ENCODE peak calls at places on chromosome 19, in six cellular contexts. One of them, this sample, is unnamed.

GRCh38 chr19:16458391-16459128 is 13.2 kb downstream of the EPS15L1 start:
- DNase-seq in SK-N-SH: no peak
- DNase-seq in GM12892: no peak
- DNase-seq in breast epithelium: no peak
- DNase-seq in transverse colon: no peak
- DNase-seq in GM12891: no peak
- DNase-seq in this sample: no peak

GRCh38 chr19:30119180-30119920 is 177.3 kb downstream of the URI1 start:
- DNase-seq in transverse colon: no peak
- DNase-seq in GM12891: no peak
- DNase-seq in GM12892: no peak
- DNase-seq in breast epithelium: no peak
- DNase-seq in SK-N-SH: peak
- DNase-seq in this sample: no peak

GRCh38 chr19:7908078-7908699 is 4.5 kb downstream of the MAP2K7 start:
- DNase-seq in GM12892: no peak
- DNase-seq in GM12891: no peak
- DNase-seq in transverse colon: no peak
- DNase-seq in breast epithelium: no peak
- DNase-seq in SK-N-SH: no peak
- DNase-seq in this sample: no peak

GRCh38 chr19:48368942-48369341 is 4.8 kb downstream of the SYNGR4 start:
- DNase-seq in GM12891: no peak
- DNase-seq in breast epithelium: no peak
- DNase-seq in GM12892: no peak
- DNase-seq in transverse colon: peak
- DNase-seq in SK-N-SH: no peak
- DNase-seq in this sample: no peak

GRCh38 chr19:12952488-12953455 is 4.3 kb downstream of the GADD45GIP1 start:
- DNase-seq in breast epithelium: no peak
- DNase-seq in GM12892: no peak
- DNase-seq in transverse colon: no peak
- DNase-seq in GM12891: no peak
- DNase-seq in SK-N-SH: peak
- DNase-seq in this sample: no peak

GRCh38 chr19:48878219-48879024 is 6.2 kb downstream of the PPP1R15A start:
- DNase-seq in transverse colon: no peak
- DNase-seq in GM12892: no peak
- DNase-seq in GM12891: no peak
- DNase-seq in breast epithelium: no peak
- DNase-seq in SK-N-SH: no peak
- DNase-seq in this sample: no peak

GRCh38 chr19:2315818-2316353 is 7.9 kb upstream of the LINGO3 start:
- DNase-seq in breast epithelium: no peak
- DNase-seq in SK-N-SH: peak
- DNase-seq in transverse colon: peak
- DNase-seq in GM12891: no peak
- DNase-seq in GM12892: no peak
- DNase-seq in this sample: peak

GRCh38 chr19:49497047-49497789 is 984 bp downstream of the RPS11 start:
- DNase-seq in transverse colon: peak
- DNase-seq in SK-N-SH: peak
- DNase-seq in GM12891: no peak
- DNase-seq in breast epithelium: no peak
- DNase-seq in GM12892: peak
- DNase-seq in this sample: no peak

GRCh38 chr19:49614096-49614857 is 23.3 kb downstream of the PRR12 start:
- DNase-seq in breast epithelium: no peak
- DNase-seq in GM12891: no peak
- DNase-seq in SK-N-SH: no peak
- DNase-seq in GM12892: no peak
- DNase-seq in transverse colon: no peak
- DNase-seq in this sample: no peak

GRCh38 chr19:5850743-5851293 is 431 bp downstream of the FUT3 start:
- DNase-seq in GM12891: no peak
- DNase-seq in GM12892: peak
- DNase-seq in breast epithelium: peak
- DNase-seq in transverse colon: peak
- DNase-seq in SK-N-SH: peak
- DNase-seq in this sample: no peak

GRCh38 chr19:2567996-2568395 is 92.1 kb downstream of the GADD45B start:
- DNase-seq in GM12892: no peak
- DNase-seq in GM12891: no peak
- DNase-seq in transverse colon: no peak
- DNase-seq in SK-N-SH: no peak
- DNase-seq in breast epithelium: no peak
- DNase-seq in this sample: no peak

GRCh38 chr19:11138659-11139526 is 16.7 kb downstream of the SPC24 start:
- DNase-seq in GM12892: no peak
- DNase-seq in GM12891: no peak
- DNase-seq in SK-N-SH: peak
- DNase-seq in transverse colon: peak
- DNase-seq in breast epithelium: peak
- DNase-seq in this sample: peak

GRCh38 chr19:5345895-5346386 is 5.3 kb upstream of the PTPRS start:
- DNase-seq in breast epithelium: no peak
- DNase-seq in GM12892: no peak
- DNase-seq in transverse colon: no peak
- DNase-seq in GM12891: no peak
- DNase-seq in SK-N-SH: no peak
- DNase-seq in this sample: no peak

GRCh38 chr19:5436101-5436947 is 18.9 kb upstream of the ZNRF4 start:
- DNase-seq in breast epithelium: no peak
- DNase-seq in SK-N-SH: peak
- DNase-seq in GM12892: no peak
- DNase-seq in transverse colon: no peak
- DNase-seq in GM12891: no peak
- DNase-seq in this sample: no peak

GRCh38 chr19:53810187-53810546 is 13.9 kb downstream of the NLRP12 start:
- DNase-seq in GM12892: no peak
- DNase-seq in breast epithelium: no peak
- DNase-seq in transverse colon: no peak
- DNase-seq in SK-N-SH: no peak
- DNase-seq in GM12891: no peak
- DNase-seq in this sample: no peak

GRCh38 chr19:10644351-10645007 is 9.7 kb upstream of the ILF3 start:
- DNase-seq in SK-N-SH: peak
- DNase-seq in GM12891: peak
- DNase-seq in breast epithelium: peak
- DNase-seq in transverse colon: peak
- DNase-seq in GM12892: peak
- DNase-seq in this sample: no peak

GRCh38 chr19:44107751-44108150 is 5.4 kb upstream of the ZNF225 start:
- DNase-seq in breast epithelium: no peak
- DNase-seq in transverse colon: no peak
- DNase-seq in GM12891: no peak
- DNase-seq in SK-N-SH: no peak
- DNase-seq in GM12892: no peak
- DNase-seq in this sample: no peak

GRCh38 chr19:5297272-5297669 is 43.3 kb downstream of the PTPRS start:
- DNase-seq in GM12892: no peak
- DNase-seq in transverse colon: no peak
- DNase-seq in GM12891: no peak
- DNase-seq in breast epithelium: no peak
- DNase-seq in SK-N-SH: no peak
- DNase-seq in this sample: no peak

GRCh38 chr19:52533901-52534300 is 6.4 kb downstream of the ZNF808 start:
- DNase-seq in breast epithelium: peak
- DNase-seq in SK-N-SH: no peak
- DNase-seq in GM12892: no peak
- DNase-seq in transverse colon: no peak
- DNase-seq in GM12891: no peak
- DNase-seq in this sample: no peak

GRCh38 chr19:11261431-11261901 is 858 bp downstream of the DOCK6 start:
- DNase-seq in transverse colon: no peak
- DNase-seq in breast epithelium: no peak
- DNase-seq in GM12891: no peak
- DNase-seq in SK-N-SH: peak
- DNase-seq in GM12892: peak
- DNase-seq in this sample: no peak

GRCh38 chr19:44051654-44052402 is at the start of gene ZNF223:
- DNase-seq in GM12891: peak
- DNase-seq in breast epithelium: peak
- DNase-seq in transverse colon: peak
- DNase-seq in SK-N-SH: peak
- DNase-seq in GM12892: peak
- DNase-seq in this sample: peak

GRCh38 chr19:51784109-51784785 is 10.7 kb upstream of the FPR3 start:
- DNase-seq in transverse colon: no peak
- DNase-seq in GM12892: no peak
- DNase-seq in SK-N-SH: no peak
- DNase-seq in breast epithelium: no peak
- DNase-seq in GM12891: no peak
- DNase-seq in this sample: no peak

GRCh38 chr19:18915639-18916038 is 3.5 kb downstream of the COPE start:
- DNase-seq in GM12891: no peak
- DNase-seq in transverse colon: peak
- DNase-seq in SK-N-SH: peak
- DNase-seq in breast epithelium: no peak
- DNase-seq in GM12892: no peak
- DNase-seq in this sample: no peak

GRCh38 chr19:50492303-50493052 is 15.8 kb upstream of the GARIN5A start:
- DNase-seq in GM12892: no peak
- DNase-seq in breast epithelium: no peak
- DNase-seq in transverse colon: no peak
- DNase-seq in SK-N-SH: peak
- DNase-seq in GM12891: no peak
- DNase-seq in this sample: no peak

GRCh38 chr19:15159251-15159650 is 41.5 kb downstream of the NOTCH3 start:
- DNase-seq in SK-N-SH: no peak
- DNase-seq in GM12892: no peak
- DNase-seq in GM12891: no peak
- DNase-seq in breast epithelium: no peak
- DNase-seq in transverse colon: no peak
- DNase-seq in this sample: no peak

GRCh38 chr19:46841458-46842083 is 9.1 kb downstream of the AP2S1 start:
- DNase-seq in breast epithelium: no peak
- DNase-seq in transverse colon: peak
- DNase-seq in SK-N-SH: no peak
- DNase-seq in GM12892: no peak
- DNase-seq in GM12891: no peak
- DNase-seq in this sample: no peak

GRCh38 chr19:1167687-1168561 is 6.1 kb downstream of the SBNO2 start:
- DNase-seq in GM12892: no peak
- DNase-seq in transverse colon: no peak
- DNase-seq in breast epithelium: no peak
- DNase-seq in SK-N-SH: no peak
- DNase-seq in GM12891: no peak
- DNase-seq in this sample: no peak

GRCh38 chr19:16861875-16862274 is 26.9 kb upstream of the F2RL3 start:
- DNase-seq in breast epithelium: no peak
- DNase-seq in transverse colon: no peak
- DNase-seq in GM12891: no peak
- DNase-seq in SK-N-SH: no peak
- DNase-seq in GM12892: no peak
- DNase-seq in this sample: no peak

GRCh38 chr19:16496613-16496983 is 404 bp downstream of the C19orf44 start:
- DNase-seq in SK-N-SH: no peak
- DNase-seq in GM12892: no peak
- DNase-seq in breast epithelium: no peak
- DNase-seq in transverse colon: peak
- DNase-seq in GM12891: no peak
- DNase-seq in this sample: no peak

GRCh38 chr19:50204811-50205675 is 1.6 kb downstream of the MYH14 start:
- DNase-seq in SK-N-SH: peak
- DNase-seq in transverse colon: peak
- DNase-seq in GM12892: no peak
- DNase-seq in breast epithelium: peak
- DNase-seq in GM12891: no peak
- DNase-seq in this sample: no peak

GRCh38 chr19:55117063-55117635 is 288 bp downstream of the PPP1R12C start:
- DNase-seq in GM12891: no peak
- DNase-seq in GM12892: no peak
- DNase-seq in SK-N-SH: no peak
- DNase-seq in breast epithelium: peak
- DNase-seq in transverse colon: peak
- DNase-seq in this sample: no peak

GRCh38 chr19:55115446-55116065 is 1.9 kb downstream of the PPP1R12C start:
- DNase-seq in GM12892: no peak
- DNase-seq in breast epithelium: no peak
- DNase-seq in transverse colon: no peak
- DNase-seq in GM12891: no peak
- DNase-seq in SK-N-SH: peak
- DNase-seq in this sample: no peak

GRCh38 chr19:55117636-55118391 is at the start of gene PPP1R12C:
- DNase-seq in GM12891: peak
- DNase-seq in breast epithelium: peak
- DNase-seq in GM12892: peak
- DNase-seq in SK-N-SH: peak
- DNase-seq in transverse colon: peak
- DNase-seq in this sample: peak

GRCh38 chr19:55114566-55115145 is 2.8 kb downstream of the PPP1R12C start:
- DNase-seq in GM12891: no peak
- DNase-seq in transverse colon: no peak
- DNase-seq in GM12892: no peak
- DNase-seq in SK-N-SH: peak
- DNase-seq in breast epithelium: no peak
- DNase-seq in this sample: no peak

GRCh38 chr19:55116232-55117062 is 990 bp downstream of the PPP1R12C start:
- DNase-seq in transverse colon: peak
- DNase-seq in GM12892: no peak
- DNase-seq in breast epithelium: peak
- DNase-seq in SK-N-SH: peak
- DNase-seq in GM12891: peak
- DNase-seq in this sample: peak
- TF ChIP-seq POLR2AphosphoS5 in transverse colon: peak
- TF ChIP-seq POLR2AphosphoS5 in GM12892: peak
- TF ChIP-seq POLR2AphosphoS5 in breast epithelium: no peak
- TF ChIP-seq POLR2AphosphoS5 in SK-N-SH: peak
- TF ChIP-seq POLR2AphosphoS5 in GM12891: no peak
- TF ChIP-seq POLR2AphosphoS5 in this sample: peak

GRCh38 chr19:35757749-35758608 is at the start of gene PROSER3:
- DNase-seq in transverse colon: peak
- DNase-seq in GM12891: peak
- DNase-seq in breast epithelium: peak
- DNase-seq in GM12892: peak
- DNase-seq in SK-N-SH: peak
- DNase-seq in this sample: peak
- TF ChIP-seq POLR2AphosphoS5 in transverse colon: peak
- TF ChIP-seq POLR2AphosphoS5 in GM12891: peak
- TF ChIP-seq POLR2AphosphoS5 in breast epithelium: peak
- TF ChIP-seq POLR2AphosphoS5 in GM12892: peak
- TF ChIP-seq POLR2AphosphoS5 in SK-N-SH: peak
- TF ChIP-seq POLR2AphosphoS5 in this sample: peak

GRCh38 chr19:45645631-45646344 is 6.6 kb upstream of the EML2 start:
- DNase-seq in GM12892: peak
- DNase-seq in SK-N-SH: peak
- DNase-seq in GM12891: peak
- DNase-seq in transverse colon: peak
- DNase-seq in breast epithelium: peak
- DNase-seq in this sample: no peak
- TF ChIP-seq POLR2AphosphoS5 in GM12892: no peak
- TF ChIP-seq POLR2AphosphoS5 in SK-N-SH: no peak
- TF ChIP-seq POLR2AphosphoS5 in GM12891: no peak
- TF ChIP-seq POLR2AphosphoS5 in transverse colon: no peak
- TF ChIP-seq POLR2AphosphoS5 in breast epithelium: no peak
- TF ChIP-seq POLR2AphosphoS5 in this sample: no peak

DNA sequence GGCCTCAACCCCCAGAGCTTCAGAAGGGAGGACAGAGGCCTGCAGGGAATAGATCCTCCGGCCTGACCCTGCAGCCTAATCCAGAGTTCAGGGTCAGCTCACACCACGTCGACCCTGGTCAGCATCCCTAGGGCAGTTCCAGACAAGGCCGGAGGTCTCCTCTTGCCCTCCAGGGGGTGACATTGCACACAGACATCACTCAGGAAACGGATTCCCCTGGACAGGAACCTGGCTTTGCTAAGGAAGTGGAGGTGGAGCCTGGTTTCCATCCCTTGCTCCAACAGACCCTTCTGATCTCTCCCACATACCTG is 969 bp upstream of the CEACAM5 start:
- DNase-seq in GM12891: no peak
- DNase-seq in GM12892: no peak
- DNase-seq in SK-N-SH: no peak
- DNase-seq in breast epithelium: no peak
- DNase-seq in transverse colon: peak
- DNase-seq in this sample: no peak
- TF ChIP-seq POLR2AphosphoS5 in GM12891: no peak
- TF ChIP-seq POLR2AphosphoS5 in GM12892: no peak
- TF ChIP-seq POLR2AphosphoS5 in SK-N-SH: no peak
- TF ChIP-seq POLR2AphosphoS5 in breast epithelium: no peak
- TF ChIP-seq POLR2AphosphoS5 in transverse colon: no peak
- TF ChIP-seq POLR2AphosphoS5 in this sample: no peak